ENCODE peak calls at places on chromosomes 13 and 19, in ten cellular contexts. K, D, B, Z, G, T, S, W, L and O are unnamed samples.

GRCh38 chr13:75359266-75359665 is 122.7 kb downstream of the TBC1D4 start:
- DNase-seq in T (peak), B (no peak), Z (no peak), G (no peak), D (peak), W (peak), K (no peak), S (peak), L (peak), O (peak)

GRCh38 chr13:31835932-31836331 is 96.6 kb downstream of the RXFP2 start:
- DNase-seq in S (no peak), B (no peak), K (no peak), T (peak), D (peak), Z (no peak), L (peak), G (no peak), W (no peak), O (peak)

GRCh38 chr19:41159861-41160260 is 33.2 kb upstream of the CYP2S1 start:
- DNase-seq in K (no peak), T (no peak), B (no peak), G (no peak), W (no peak), Z (no peak), D (peak), L (no peak), S (no peak), O (peak)

GRCh38 chr13:83681547-83681946 is 200.7 kb downstream of the SLITRK1 start:
- DNase-seq in T (no peak), W (no peak), B (no peak), Z (no peak), G (no peak), S (no peak), K (no peak), L (no peak), D (no peak), O (no peak)

GRCh38 chr19:31378404-31378803 is 29.2 kb upstream of the TSHZ3 start:
- DNase-seq in W (peak), B (no peak), L (peak), S (peak), K (no peak), Z (no peak), T (peak), G (peak), D (peak), O (peak)

GRCh38 chr19:49335071-49335783 is at the start of gene CD37:
- DNase-seq in D (no peak), G (no peak), T (no peak), B (no peak), Z (no peak), W (no peak), S (no peak), L (no peak), K (no peak), O (no peak)

GRCh38 chr19:51181913-51182419 is 39.9 kb downstream of the SIGLEC7 start:
- DNase-seq in K (no peak), Z (no peak), L (no peak), T (no peak), W (no peak), B (no peak), D (no peak), G (no peak), S (no peak), O (no peak)

GRCh38 chr13:94617389-94618000 is 15.8 kb downstream of the GPR180 start:
- DNase-seq in W (no peak), Z (no peak), G (no peak), B (peak), K (peak), L (no peak), S (no peak), T (peak), D (no peak), O (peak)

GRCh38 chr13:39397866-39398265 is 205.1 kb downstream of the LHFPL6 start:
- DNase-seq in T (no peak), D (no peak), G (no peak), L (no peak), Z (no peak), S (no peak), B (no peak), K (no peak), W (no peak), O (no peak)

GRCh38 chr13:113486698-113487097 is 3.8 kb downstream of the DCUN1D2 start:
- DNase-seq in W (no peak), B (no peak), D (no peak), T (no peak), Z (no peak), L (no peak), S (no peak), K (no peak), G (no peak), O (no peak)

GRCh38 chr19:35592226-35592625 is 6.3 kb downstream of the PMIS2 start:
- DNase-seq in G (no peak), K (peak), W (no peak), B (peak), S (no peak), Z (peak), T (no peak), L (peak), D (no peak), O (peak)

GRCh38 chr19:5916201-5916708 is 2.2 kb downstream of the CAPS start:
- DNase-seq in B (no peak), S (no peak), W (no peak), G (no peak), K (no peak), D (no peak), Z (no peak), L (no peak), T (no peak), O (no peak)

GRCh38 chr19:9793051-9793591 is 24.6 kb upstream of the ZNF846 start:
- DNase-seq in D (no peak), K (no peak), Z (no peak), W (peak), S (no peak), T (peak), G (peak), L (peak), B (no peak), O (peak)

GRCh38 chr13:34587586-34587985 is 354.5 kb upstream of the NBEA start:
- DNase-seq in D (no peak), W (no peak), S (no peak), L (no peak), K (no peak), T (no peak), Z (no peak), G (no peak), B (no peak), O (no peak)

GRCh38 chr13:27374126-27374613 is 50.2 kb upstream of the GTF3A start:
- DNase-seq in K (no peak), B (no peak), T (no peak), W (no peak), G (no peak), D (peak), L (no peak), S (no peak), Z (no peak), O (no peak)